ENCODE peak calls at places on chromosomes 4 and X, in nine cellular contexts. S, J, B, W, H, O, D, Q and C are unnamed samples.

GRCh38 chr4:85092943-85093342 is 126.5 kb upstream of the WDFY3 start:
- DNase-seq in O (no peak), J (no peak), W (no peak), D (no peak), H (no peak), S (no peak), B (no peak), Q (no peak), C (no peak)

GRCh38 chr4:20248155-20248558 is 3.5 kb upstream of the SLIT2 start:
- DNase-seq in J (no peak), O (no peak), S (peak; percentile 17), Q (peak; percentile 27), W (peak; percentile 81), B (no peak), D (peak; percentile 92), H (peak; percentile 66), C (no peak)

GRCh38 chrX:119516157-119516702 is 48.0 kb downstream of the SLC25A5 start:
- DNase-seq in D (peak; percentile 70), B (no peak), J (no peak), Q (peak; percentile 49), O (no peak), W (no peak), H (peak; percentile 70), S (peak; percentile 49), C (peak; percentile 40)

GRCh38 chr4:26719954-26720552 is 136.2 kb downstream of the TBC1D19 start:
- DNase-seq in O (no peak), S (peak; percentile 3), W (no peak), D (peak; percentile 54), J (no peak), H (peak; percentile 41), B (no peak), Q (no peak), C (no peak)

GRCh38 chr4:84719115-84719514 is 136.2 kb downstream of the CDS1 start:
- DNase-seq in W (no peak), D (peak; percentile 47), Q (no peak), S (no peak), O (no peak), B (no peak), H (no peak), J (no peak), C (no peak)

GRCh38 chrX:50211510-50211909 is 6.9 kb downstream of the CCNB3 start:
- DNase-seq in B (no peak), O (no peak), D (peak; percentile 37), W (no peak), S (no peak), J (no peak), H (peak; percentile 18), Q (no peak), C (no peak)

GRCh38 chr4:177080388-177080787 is 229.3 kb upstream of the NEIL3 start:
- DNase-seq in J (no peak), H (no peak), Q (no peak), W (no peak), D (no peak), S (no peak), O (no peak), B (no peak), C (no peak)

GRCh38 chrX:124268099-124268498 is 64.4 kb upstream of the TEX13D start:
- DNase-seq in J (no peak), Q (no peak), O (no peak), H (peak; percentile 7), D (no peak), W (no peak), S (no peak), B (no peak), C (no peak)

GRCh38 chr4:123661080-123661737 is 264.6 kb downstream of the SPRY1 start:
- DNase-seq in Q (no peak), W (no peak), O (no peak), H (peak; percentile 37), B (no peak), J (no peak), D (peak; percentile 45), S (no peak), C (no peak)

GRCh38 chr4:69832326-69833030 is 27.5 kb downstream of the SULT1E1 start:
- DNase-seq in J (no peak), O (peak; percentile 58), W (no peak), B (no peak), D (no peak), H (peak; percentile 68), S (no peak), Q (no peak), C (peak; percentile 79)

GRCh38 chr4:6263541-6264540 is 5.8 kb upstream of the WFS1 start:
- DNase-seq in B (no peak), S (peak; percentile 23), O (peak; percentile 61), D (peak; percentile 55), J (no peak), Q (no peak), H (peak; percentile 60), W (peak; percentile 2), C (no peak)

GRCh38 chrX:155819966-155820491 is 61.1 kb upstream of the VAMP7 start:
- DNase-seq in H (peak; percentile 78), Q (peak; percentile 27), B (no peak), W (peak; percentile 59), O (peak; percentile 63), J (peak; percentile 22), S (peak; percentile 56), D (peak; percentile 83), C (peak; percentile 69)

GRCh38 chrX:132737743-132738142 is 220.7 kb downstream of the HS6ST2 start:
- DNase-seq in B (no peak), Q (no peak), O (no peak), D (peak; percentile 3), H (peak; percentile 67), W (no peak), J (no peak), S (no peak), C (no peak)

GRCh38 chr4:10441512-10441911 is 15.7 kb downstream of the ZNF518B start:
- DNase-seq in B (no peak), J (no peak), D (no peak), O (no peak), Q (no peak), S (no peak), H (no peak), W (no peak), C (no peak)

GRCh38 chrX:46308106-46308505 is 237.1 kb downstream of the ZNF674 start:
- DNase-seq in O (no peak), J (no peak), S (no peak), H (no peak), D (no peak), W (no peak), Q (no peak), B (no peak), C (no peak)